ENCODE peak calls at places on chromosome 2, in four cellular contexts. One of them, this sample, is unnamed.

GRCh38 chr2:85527787-85528186 is 11.2 kb upstream of the MAT2A start:
- DNase-seq in HepG2: no peak
- DNase-seq in GM12891: no peak
- DNase-seq in K562: no peak
- DNase-seq in this sample: no peak

GRCh38 chr2:28407131-28407975 is 14.7 kb downstream of the FOSL2 start:
- DNase-seq in HepG2: no peak
- DNase-seq in GM12891: no peak
- DNase-seq in K562: no peak
- DNase-seq in this sample: no peak

GRCh38 chr2:56522605-56523089 is 338.9 kb downstream of the CCDC85A start:
- DNase-seq in HepG2: no peak
- DNase-seq in GM12891: no peak
- DNase-seq in K562: no peak
- DNase-seq in this sample: no peak

GRCh38 chr2:174573621-174574081 is 24.0 kb downstream of the WIPF1 start:
- DNase-seq in HepG2: no peak
- DNase-seq in GM12891: no peak
- DNase-seq in K562: no peak
- DNase-seq in this sample: no peak

GRCh38 chr2:219542931-219543595 is 546 bp downstream of the CHPF start:
- DNase-seq in HepG2: peak
- DNase-seq in GM12891: peak
- DNase-seq in K562: peak
- DNase-seq in this sample: peak

GRCh38 chr2:221731432-221731831 is 159.3 kb upstream of the EPHA4 start:
- DNase-seq in HepG2: peak
- DNase-seq in GM12891: no peak
- DNase-seq in K562: no peak
- DNase-seq in this sample: no peak

GRCh38 chr2:224990717-224991116 is 51.6 kb downstream of the DOCK10 start:
- DNase-seq in HepG2: no peak
- DNase-seq in GM12891: no peak
- DNase-seq in K562: no peak
- DNase-seq in this sample: no peak

GRCh38 chr2:133248264-133248663 is 320.0 kb downstream of the NCKAP5 start:
- DNase-seq in HepG2: no peak
- DNase-seq in GM12891: no peak
- DNase-seq in K562: no peak
- DNase-seq in this sample: no peak

GRCh38 chr2:204561771-204562170 is 16.5 kb downstream of the PARD3B start:
- DNase-seq in HepG2: no peak
- DNase-seq in GM12891: no peak
- DNase-seq in K562: no peak
- DNase-seq in this sample: no peak

GRCh38 chr2:104870249-104870816 is 16.4 kb downstream of the POU3F3 start:
- DNase-seq in HepG2: no peak
- DNase-seq in GM12891: no peak
- DNase-seq in K562: no peak
- DNase-seq in this sample: no peak

GRCh38 chr2:65204461-65205230 is 23.0 kb upstream of the ACTR2 start:
- DNase-seq in HepG2: no peak
- DNase-seq in GM12891: no peak
- DNase-seq in K562: no peak
- DNase-seq in this sample: no peak

GRCh38 chr2:168290391-168290790 is 43.0 kb upstream of the STK39 start:
- DNase-seq in HepG2: no peak
- DNase-seq in GM12891: no peak
- DNase-seq in K562: no peak
- DNase-seq in this sample: no peak

GRCh38 chr2:238848941-238849853 is 1.3 kb downstream of the TWIST2 start:
- DNase-seq in HepG2: no peak
- DNase-seq in GM12891: no peak
- DNase-seq in K562: no peak
- DNase-seq in this sample: no peak

GRCh38 chr2:205593891-205594290 is 88.4 kb upstream of the NRP2 start:
- DNase-seq in HepG2: no peak
- DNase-seq in GM12891: no peak
- DNase-seq in K562: no peak
- DNase-seq in this sample: no peak

GRCh38 chr2:44537264-44537663 is 175.5 kb downstream of the CAMKMT start:
- DNase-seq in HepG2: no peak
- DNase-seq in GM12891: no peak
- DNase-seq in K562: no peak
- DNase-seq in this sample: no peak

GRCh38 chr2:17539993-17540812 is at the start of gene VSNL1:
- DNase-seq in HepG2: peak
- DNase-seq in GM12891: no peak
- DNase-seq in K562: peak
- DNase-seq in this sample: no peak

GRCh38 chr2:190802810-190803209 is 77.8 kb upstream of the GLS start:
- DNase-seq in HepG2: no peak
- DNase-seq in GM12891: no peak
- DNase-seq in K562: no peak
- DNase-seq in this sample: no peak

GRCh38 chr2:229838729-229839128 is 83.1 kb downstream of the TRIP12 start:
- DNase-seq in HepG2: no peak
- DNase-seq in GM12891: no peak
- DNase-seq in K562: no peak
- DNase-seq in this sample: no peak

GRCh38 chr2:55268288-55268906 is 634 bp downstream of the MTIF2 start:
- DNase-seq in HepG2: peak
- DNase-seq in GM12891: no peak
- DNase-seq in K562: no peak
- DNase-seq in this sample: no peak

GRCh38 chr2:224178085-224178484 is 139.0 kb upstream of the SERPINE2 start:
- DNase-seq in HepG2: no peak
- DNase-seq in GM12891: no peak
- DNase-seq in K562: no peak
- DNase-seq in this sample: no peak

GRCh38 chr2:205218056-205218455 is 464.2 kb upstream of the NRP2 start:
- DNase-seq in HepG2: no peak
- DNase-seq in GM12891: no peak
- DNase-seq in K562: no peak
- DNase-seq in this sample: no peak

GRCh38 chr2:216066255-216066654 is 15.4 kb downstream of the PECR start:
- DNase-seq in HepG2: no peak
- DNase-seq in GM12891: no peak
- DNase-seq in K562: no peak
- DNase-seq in this sample: no peak

GRCh38 chr2:188196343-188197008 is 95.2 kb upstream of the GULP1 start:
- DNase-seq in HepG2: no peak
- DNase-seq in GM12891: no peak
- DNase-seq in K562: no peak
- DNase-seq in this sample: no peak

GRCh38 chr2:141654311-141654710 is 476.5 kb downstream of the LRP1B start:
- DNase-seq in HepG2: no peak
- DNase-seq in GM12891: no peak
- DNase-seq in K562: no peak
- DNase-seq in this sample: no peak

GRCh38 chr2:98543214-98543613 is 65.1 kb downstream of the COA5 start:
- DNase-seq in HepG2: no peak
- DNase-seq in GM12891: no peak
- DNase-seq in K562: no peak
- DNase-seq in this sample: no peak

GRCh38 chr2:36701391-36701795 is 4.9 kb downstream of the VIT start:
- DNase-seq in HepG2: no peak
- DNase-seq in GM12891: no peak
- DNase-seq in K562: no peak
- DNase-seq in this sample: no peak

GRCh38 chr2:20496069-20496468 is 49.2 kb downstream of the RHOB start:
- DNase-seq in HepG2: peak
- DNase-seq in GM12891: no peak
- DNase-seq in K562: no peak
- DNase-seq in this sample: no peak

GRCh38 chr2:170002096-170002495 is 174.8 kb downstream of the UBR3 start:
- DNase-seq in HepG2: no peak
- DNase-seq in GM12891: no peak
- DNase-seq in K562: no peak
- DNase-seq in this sample: no peak

GRCh38 chr2:153169567-153169966 is 309.0 kb downstream of the RPRM start:
- DNase-seq in HepG2: no peak
- DNase-seq in GM12891: no peak
- DNase-seq in K562: no peak
- DNase-seq in this sample: no peak

GRCh38 chr2:36618381-36618780 is 20.4 kb upstream of the FEZ2 start:
- DNase-seq in HepG2: peak
- DNase-seq in GM12891: no peak
- DNase-seq in K562: peak
- DNase-seq in this sample: no peak

GRCh38 chr2:229434131-229434530 is 163.0 kb upstream of the PID1 start:
- DNase-seq in HepG2: no peak
- DNase-seq in GM12891: no peak
- DNase-seq in K562: no peak
- DNase-seq in this sample: no peak

GRCh38 chr2:40230717-40231300 is 221.1 kb downstream of the SLC8A1 start:
- DNase-seq in HepG2: no peak
- DNase-seq in GM12891: no peak
- DNase-seq in K562: no peak
- DNase-seq in this sample: no peak

GRCh38 chr2:139867601-139868226 is 1087.5 kb upstream of the NXPH2 start:
- DNase-seq in HepG2: no peak
- DNase-seq in GM12891: no peak
- DNase-seq in K562: no peak
- DNase-seq in this sample: no peak

GRCh38 chr2:210899131-210899530 is 342.7 kb downstream of the CPS1 start:
- DNase-seq in HepG2: peak
- DNase-seq in GM12891: no peak
- DNase-seq in K562: no peak
- DNase-seq in this sample: no peak
- TF ChIP-seq TAF1 in HepG2: no peak
- TF ChIP-seq TAF1 in GM12891: no peak
- TF ChIP-seq TAF1 in K562: no peak
- TF ChIP-seq TAF1 in this sample: no peak

DNA sequence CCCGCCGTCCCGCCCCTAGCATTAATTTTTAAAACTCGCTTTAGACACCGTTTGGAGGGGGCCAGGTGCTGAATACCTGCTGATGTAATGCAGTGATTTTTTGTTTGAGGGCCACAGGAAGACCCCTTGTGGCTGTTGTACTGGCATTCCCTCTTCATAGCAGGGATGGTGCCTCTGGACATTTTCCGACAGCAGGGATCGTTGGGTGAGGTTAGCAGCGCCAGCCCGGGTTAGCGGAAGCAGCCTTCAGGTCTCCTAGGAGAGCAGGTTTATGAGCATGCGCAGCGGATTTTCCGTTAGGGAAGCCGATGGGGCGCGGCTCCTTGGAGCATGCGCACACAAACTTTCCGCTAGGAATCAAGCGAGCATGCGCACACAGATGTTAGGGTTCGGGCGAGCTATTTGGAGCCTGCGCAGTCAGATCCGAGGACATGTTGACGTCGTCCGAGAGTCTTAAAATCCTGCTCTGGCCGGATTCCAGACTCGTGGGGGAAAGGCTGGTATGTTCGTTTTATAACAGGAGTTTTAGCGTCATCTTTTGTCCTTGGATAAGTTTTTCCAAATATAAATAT is 17.2 kb upstream of the C2orf74 start:
- DNase-seq in HepG2: peak
- DNase-seq in GM12891: peak
- DNase-seq in K562: no peak
- DNase-seq in this sample: peak
- TF ChIP-seq POLR2A in HepG2: peak
- TF ChIP-seq POLR2A in GM12891: peak
- TF ChIP-seq POLR2A in K562: no peak
- TF ChIP-seq POLR2A in this sample: peak

GRCh38 chr2:37711308-37711731 is 39.9 kb upstream of the CDC42EP3 start:
- DNase-seq in HepG2: no peak
- DNase-seq in GM12891: no peak
- DNase-seq in K562: peak
- DNase-seq in this sample: no peak
- TF ChIP-seq TAF1 in HepG2: no peak
- TF ChIP-seq TAF1 in GM12891: no peak
- TF ChIP-seq TAF1 in K562: no peak
- TF ChIP-seq TAF1 in this sample: no peak

DNA sequence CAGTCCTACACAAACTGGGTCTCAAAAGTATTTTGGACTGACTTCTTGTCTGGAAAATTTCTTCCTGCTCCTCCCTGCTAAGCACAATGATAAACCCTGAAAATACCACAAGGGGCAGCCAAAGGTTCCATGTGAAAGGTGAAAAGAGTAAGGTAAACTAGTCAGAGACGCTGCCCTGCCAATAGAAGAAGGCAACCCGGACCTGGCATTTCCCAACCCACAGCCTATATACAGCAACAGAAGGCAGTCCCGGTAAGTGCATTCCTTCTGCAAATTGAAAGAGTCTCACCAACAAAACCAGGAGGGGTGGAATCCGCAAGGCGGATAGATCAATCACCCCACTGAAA is 180.8 kb downstream of the AFF3 start:
- DNase-seq in HepG2: no peak
- DNase-seq in GM12891: no peak
- DNase-seq in K562: no peak
- DNase-seq in this sample: no peak
- TF ChIP-seq POLR2A in HepG2: no peak
- TF ChIP-seq POLR2A in GM12891: no peak
- TF ChIP-seq POLR2A in K562: no peak
- TF ChIP-seq POLR2A in this sample: no peak

DNA sequence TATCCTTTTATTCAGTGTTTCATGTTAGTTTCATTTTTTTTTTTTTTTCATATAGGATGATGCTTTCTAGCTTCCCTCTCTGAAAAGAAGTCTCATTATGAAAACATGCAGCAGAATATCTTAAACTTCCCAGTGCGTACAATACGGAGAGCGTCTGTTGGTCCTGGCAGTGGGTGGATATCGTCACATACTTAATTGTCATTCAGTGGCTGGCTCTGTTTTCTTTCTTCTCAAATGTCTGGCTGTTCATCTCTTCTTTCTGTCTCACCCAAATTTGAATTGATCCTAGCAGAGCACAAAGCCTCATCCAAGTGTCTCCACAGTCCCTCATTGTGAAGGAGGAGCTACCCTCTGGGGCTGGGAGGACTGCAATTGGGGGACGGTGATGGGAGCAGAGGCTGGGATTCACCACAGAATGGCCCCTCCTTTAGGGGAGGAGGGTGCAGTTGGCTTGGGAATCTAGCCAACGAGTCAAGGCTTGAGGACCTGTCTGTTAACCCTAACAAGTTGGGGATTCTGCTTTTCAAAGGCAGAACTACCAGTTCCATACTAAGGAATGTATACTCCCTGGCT is 138.6 kb downstream of the MYT1L start:
- DNase-seq in HepG2: no peak
- DNase-seq in GM12891: no peak
- DNase-seq in K562: no peak
- DNase-seq in this sample: no peak
- TF ChIP-seq TAF1 in HepG2: no peak
- TF ChIP-seq TAF1 in GM12891: no peak
- TF ChIP-seq TAF1 in K562: no peak
- TF ChIP-seq TAF1 in this sample: no peak

This sample was measured in GM12892.